ENCODE peak calls at places on chromosome 3, in six cellular contexts. One of them, this sample, is unnamed.

GRCh38 chr3:125148016-125148812 is 64.3 kb downstream of the SLC12A8 start:
- DNase-seq in trophoblast cell: no peak
- DNase-seq in H1: no peak
- DNase-seq in H9: no peak
- DNase-seq in IMR-90: no peak
- DNase-seq in mesenchymal stem cell: no peak
- DNase-seq in this sample: no peak

GRCh38 chr3:14467723-14468620 is 65.6 kb downstream of the SLC6A6 start:
- DNase-seq in IMR-90: peak; percentile 46
- DNase-seq in H9: peak; percentile 52
- DNase-seq in trophoblast cell: peak; percentile 48
- DNase-seq in H1: no peak
- DNase-seq in mesenchymal stem cell: peak; percentile 48
- DNase-seq in this sample: peak; percentile 36

GRCh38 chr3:131393868-131394267 is 12.3 kb downstream of the NUDT16 start:
- DNase-seq in mesenchymal stem cell: no peak
- DNase-seq in H9: no peak
- DNase-seq in IMR-90: no peak
- DNase-seq in H1: no peak
- DNase-seq in trophoblast cell: no peak
- DNase-seq in this sample: no peak

GRCh38 chr3:196914866-196915265 is 27.5 kb downstream of the NCBP2 start:
- DNase-seq in H9: peak; percentile 53
- DNase-seq in trophoblast cell: peak; percentile 12
- DNase-seq in H1: no peak
- DNase-seq in IMR-90: no peak
- DNase-seq in mesenchymal stem cell: no peak
- DNase-seq in this sample: no peak

GRCh38 chr3:20056727-20057611 is 16.7 kb downstream of the KAT2B start:
- DNase-seq in mesenchymal stem cell: peak; percentile 41
- DNase-seq in H9: no peak
- DNase-seq in trophoblast cell: peak; percentile 97
- DNase-seq in H1: no peak
- DNase-seq in IMR-90: peak; percentile 82
- DNase-seq in this sample: no peak

GRCh38 chr3:50251220-50251619 is 15.2 kb downstream of the GNAI2 start:
- DNase-seq in trophoblast cell: peak; percentile 90
- DNase-seq in IMR-90: peak; percentile 94
- DNase-seq in H9: no peak
- DNase-seq in mesenchymal stem cell: peak; percentile 63
- DNase-seq in H1: no peak
- DNase-seq in this sample: no peak

GRCh38 chr3:154486949-154487348 is 57.0 kb upstream of the GPR149 start:
- DNase-seq in trophoblast cell: no peak
- DNase-seq in IMR-90: no peak
- DNase-seq in H9: no peak
- DNase-seq in H1: no peak
- DNase-seq in mesenchymal stem cell: no peak
- DNase-seq in this sample: no peak

GRCh38 chr3:126021224-126021623 is 52.2 kb downstream of the ROPN1B start:
- DNase-seq in mesenchymal stem cell: no peak
- DNase-seq in IMR-90: no peak
- DNase-seq in trophoblast cell: no peak
- DNase-seq in H9: peak; percentile 21
- DNase-seq in H1: no peak
- DNase-seq in this sample: no peak

GRCh38 chr3:143267984-143268383 is 148.4 kb downstream of the CHST2 start:
- DNase-seq in mesenchymal stem cell: peak; percentile 57
- DNase-seq in H9: no peak
- DNase-seq in H1: no peak
- DNase-seq in IMR-90: no peak
- DNase-seq in trophoblast cell: peak; percentile 54
- DNase-seq in this sample: no peak

GRCh38 chr3:143266512-143266911 is 146.9 kb downstream of the CHST2 start:
- DNase-seq in trophoblast cell: no peak
- DNase-seq in H1: no peak
- DNase-seq in mesenchymal stem cell: no peak
- DNase-seq in IMR-90: no peak
- DNase-seq in H9: no peak
- DNase-seq in this sample: no peak

GRCh38 chr3:143265501-143266070 is 146.0 kb downstream of the CHST2 start:
- DNase-seq in H1: no peak
- DNase-seq in H9: no peak
- DNase-seq in IMR-90: no peak
- DNase-seq in trophoblast cell: peak; percentile 58
- DNase-seq in mesenchymal stem cell: no peak
- DNase-seq in this sample: no peak

GRCh38 chr3:143266936-143267335 is 147.4 kb downstream of the CHST2 start:
- DNase-seq in H1: no peak
- DNase-seq in mesenchymal stem cell: no peak
- DNase-seq in IMR-90: no peak
- DNase-seq in H9: no peak
- DNase-seq in trophoblast cell: no peak
- DNase-seq in this sample: no peak

GRCh38 chr3:143269741-143270140 is 150.2 kb downstream of the CHST2 start:
- DNase-seq in IMR-90: no peak
- DNase-seq in H1: no peak
- DNase-seq in mesenchymal stem cell: no peak
- DNase-seq in trophoblast cell: peak; percentile 95
- DNase-seq in H9: no peak
- DNase-seq in this sample: no peak
- H3K27ac ChIP-seq in IMR-90: no peak overlapping the region
- H3K27ac ChIP-seq in H1: no peak overlapping the region
- H3K27ac ChIP-seq in mesenchymal stem cell: no peak overlapping the region
- H3K27ac ChIP-seq in trophoblast cell: no peak overlapping the region
- H3K27ac ChIP-seq in H9: no peak overlapping the region
- H3K27ac ChIP-seq in this sample: no peak overlapping the region

GRCh38 chr3:70805044-70805732 is 492.8 kb upstream of the MDFIC2 start:
- DNase-seq in H1: no peak
- DNase-seq in IMR-90: peak; percentile 80
- DNase-seq in trophoblast cell: peak; percentile 10
- DNase-seq in mesenchymal stem cell: peak; percentile 46
- DNase-seq in H9: no peak
- DNase-seq in this sample: no peak
- H2AFZ ChIP-seq in H1: peak overlapping the region; percentile 45
- H2AFZ ChIP-seq in IMR-90: no peak overlapping the region
- H2AFZ ChIP-seq in trophoblast cell: no peak overlapping the region
- H2AFZ ChIP-seq in mesenchymal stem cell: no peak overlapping the region
- H2AFZ ChIP-seq in H9: no peak overlapping the region
- H2AFZ ChIP-seq in this sample: no peak overlapping the region

DNA sequence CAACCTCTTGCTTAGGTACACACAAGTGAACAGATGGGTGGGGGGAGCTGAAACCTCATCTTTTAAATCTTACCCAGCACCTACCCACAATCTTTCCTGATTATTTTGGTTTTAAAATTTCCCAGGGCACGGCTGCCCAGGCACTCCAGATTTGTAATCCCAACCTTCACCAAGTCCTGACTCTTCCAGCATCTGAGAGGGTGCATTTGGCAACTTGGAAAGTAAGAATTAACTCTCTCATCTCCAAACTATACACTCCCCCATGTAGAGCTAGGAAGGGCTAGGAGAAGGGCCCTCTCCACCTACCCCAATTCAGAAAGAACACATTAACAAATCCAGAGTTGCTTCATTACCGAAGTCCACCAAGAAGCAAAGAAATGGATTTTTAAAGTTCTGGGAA is 41.7 kb upstream of the PRICKLE2 start:
- DNase-seq in H1: no peak
- DNase-seq in H9: no peak
- DNase-seq in trophoblast cell: no peak
- DNase-seq in mesenchymal stem cell: peak; percentile 58
- DNase-seq in IMR-90: no peak
- DNase-seq in this sample: no peak
- H4K8ac ChIP-seq in H1: no peak overlapping the region
- H4K8ac ChIP-seq in H9: no peak overlapping the region
- H4K8ac ChIP-seq in trophoblast cell: peak overlapping the region; percentile 61
- H4K8ac ChIP-seq in mesenchymal stem cell: no peak overlapping the region
- H4K8ac ChIP-seq in IMR-90: peak overlapping the region; percentile 41
- H4K8ac ChIP-seq in this sample: no peak overlapping the region

GRCh38 chr3:13104511-13104910 is 31.3 kb upstream of the IQSEC1 start:
- DNase-seq in H1: no peak
- DNase-seq in H9: no peak
- DNase-seq in trophoblast cell: no peak
- DNase-seq in IMR-90: no peak
- DNase-seq in mesenchymal stem cell: no peak
- DNase-seq in this sample: no peak

GRCh38 chr3:13105181-13105580 is 32.0 kb upstream of the IQSEC1 start:
- DNase-seq in H9: no peak
- DNase-seq in mesenchymal stem cell: no peak
- DNase-seq in H1: no peak
- DNase-seq in trophoblast cell: no peak
- DNase-seq in IMR-90: no peak
- DNase-seq in this sample: no peak

GRCh38 chr3:13102386-13103345 is 29.4 kb upstream of the IQSEC1 start:
- DNase-seq in trophoblast cell: no peak
- DNase-seq in IMR-90: no peak
- DNase-seq in mesenchymal stem cell: no peak
- DNase-seq in H1: no peak
- DNase-seq in H9: no peak
- DNase-seq in this sample: no peak

GRCh38 chr3:13105851-13106250 is 32.6 kb upstream of the IQSEC1 start:
- DNase-seq in mesenchymal stem cell: no peak
- DNase-seq in trophoblast cell: no peak
- DNase-seq in IMR-90: no peak
- DNase-seq in H9: no peak
- DNase-seq in H1: no peak
- DNase-seq in this sample: no peak

GRCh38 chr3:13103416-13104058 is 30.3 kb upstream of the IQSEC1 start:
- DNase-seq in H9: no peak
- DNase-seq in H1: no peak
- DNase-seq in IMR-90: no peak
- DNase-seq in mesenchymal stem cell: no peak
- DNase-seq in trophoblast cell: no peak
- DNase-seq in this sample: no peak
- H3K27ac ChIP-seq in H9: no peak overlapping the region
- H3K27ac ChIP-seq in H1: no peak overlapping the region
- H3K27ac ChIP-seq in IMR-90: no peak overlapping the region
- H3K27ac ChIP-seq in mesenchymal stem cell: no peak overlapping the region
- H3K27ac ChIP-seq in trophoblast cell: no peak overlapping the region
- H3K27ac ChIP-seq in this sample: no peak overlapping the region

GRCh38 chr3:157534725-157535161 is 31.5 kb upstream of the VEPH1 start:
- DNase-seq in IMR-90: no peak
- DNase-seq in H9: no peak
- DNase-seq in H1: no peak
- DNase-seq in trophoblast cell: no peak
- DNase-seq in mesenchymal stem cell: no peak
- DNase-seq in this sample: no peak
- H2AFZ ChIP-seq in IMR-90: peak overlapping the region; percentile 38
- H2AFZ ChIP-seq in H9: no peak overlapping the region
- H2AFZ ChIP-seq in H1: peak overlapping the region; percentile 28
- H2AFZ ChIP-seq in trophoblast cell: no peak overlapping the region
- H2AFZ ChIP-seq in mesenchymal stem cell: peak overlapping the region; percentile 18
- H2AFZ ChIP-seq in this sample: no peak overlapping the region

This sample was measured in neuronal stem cell.